ENCODE peak calls at places on chromosomes 12 and 14, in five cellular contexts. O is thoracic aorta, P is choroid plexus epithelial cell, Q is right atrium auricular region, I is endothelial cell. B is an unnamed sample.

GRCh38 chr12:40054554-40055226 is 51.2 kb downstream of the SLC2A13 start:
- DNase-seq in O (no peak), P (peak; percentile 94), Q (peak; percentile 75), I (no peak), B (no peak)

GRCh38 chr12:70468741-70469140 is 102.7 kb downstream of the KCNMB4 start:
- DNase-seq in O (no peak), P (no peak), Q (no peak), I (no peak), B (no peak)

GRCh38 chr12:57157588-57158173 is 10.3 kb upstream of the LRP1-AS start:
- DNase-seq in O (no peak), P (no peak), Q (no peak), I (no peak), B (no peak)

GRCh38 chr14:28676481-28676880 is 90.1 kb upstream of the FOXG1 start:
- DNase-seq in O (no peak), P (peak; percentile 37), Q (no peak), I (no peak), B (no peak)

GRCh38 chr12:14396071-14396470 is 30.6 kb downstream of the ATF7IP start:
- DNase-seq in O (no peak), P (peak; percentile 60), Q (no peak), I (no peak), B (no peak)

GRCh38 chr14:22494486-22495135 is 94.4 kb downstream of the DAD1 start:
- DNase-seq in O (no peak), P (no peak), Q (no peak), I (no peak), B (no peak)

GRCh38 chr14:93023039-93023438 is 92.7 kb downstream of the ITPK1 start:
- DNase-seq in O (no peak), P (no peak), Q (no peak), I (no peak), B (no peak)

GRCh38 chr12:49233842-49234526 is 30.9 kb upstream of the TUBA1C start:
- DNase-seq in O (peak; percentile 12), P (no peak), Q (peak; percentile 70), I (no peak), B (no peak)

GRCh38 chr14:100031506-100032281 is 33.5 kb upstream of the EVL start:
- DNase-seq in O (peak; percentile 37), P (peak; percentile 99), Q (peak; percentile 82), I (no peak), B (no peak)

GRCh38 chr12:85057370-85057963 is 21.3 kb downstream of the LRRIQ1 start:
- DNase-seq in O (no peak), P (peak; percentile 70), Q (no peak), I (peak; percentile 62), B (no peak)

GRCh38 chr14:94041551-94042346 is 15.6 kb downstream of the OTUB2 start:
- DNase-seq in O (no peak), P (peak; percentile 73), Q (no peak), I (no peak), B (no peak)

GRCh38 chr14:45526715-45527549 is 273.9 kb upstream of the MIS18BP1 start:
- DNase-seq in O (no peak), P (peak; percentile 5), Q (no peak), I (peak; percentile 64), B (peak; percentile 13)

GRCh38 chr12:113169697-113170096 is 15.6 kb downstream of the DDX54 start:
- DNase-seq in O (no peak), P (no peak), Q (no peak), I (no peak), B (no peak)

GRCh38 chr12:109014984-109015765 is 5.7 kb downstream of the SVOP start:
- DNase-seq in O (no peak), P (no peak), Q (no peak), I (no peak), B (no peak)

GRCh38 chr12:121933522-121934317 is 15.3 kb downstream of the CFAP251 start:
- DNase-seq in O (no peak), P (peak; percentile 53), Q (no peak), I (peak; percentile 10), B (no peak)

GRCh38 chr12:48034835-48035805 is 30.8 kb upstream of the COL2A1 start:
- DNase-seq in O (no peak), P (no peak), Q (no peak), I (no peak), B (no peak)

GRCh38 chr12:24979286-24979685 is 30.4 kb upstream of the BCAT1 start:
- DNase-seq in O (no peak), P (no peak), Q (no peak), I (no peak), B (no peak)

GRCh38 chr14:38202444-38203191 is 5.1 kb upstream of the SSTR1 start:
- DNase-seq in O (no peak), P (no peak), Q (no peak), I (no peak), B (no peak)

GRCh38 chr12:66740257-66740656 is 61.4 kb upstream of the GRIP1 start:
- DNase-seq in O (no peak), P (no peak), Q (no peak), I (no peak), B (no peak)

GRCh38 chr14:48350971-48351370 is 675.6 kb upstream of the MDGA2 start:
- DNase-seq in O (no peak), P (no peak), Q (no peak), I (no peak), B (no peak)

GRCh38 chr12:74890237-74890599 is 319.4 kb downstream of the KCNC2 start:
- DNase-seq in O (no peak), P (peak; percentile 94), Q (no peak), I (no peak), B (no peak)

GRCh38 chr12:51323317-51323960 is 535 bp downstream of the BIN2 start:
- DNase-seq in O (no peak), P (no peak), Q (no peak), I (no peak), B (no peak)

GRCh38 chr14:71148627-71149026 is 241.4 kb downstream of the PCNX1 start:
- DNase-seq in O (no peak), P (no peak), Q (no peak), I (no peak), B (no peak)

GRCh38 chr12:80056232-80056631 is 43.1 kb upstream of the OTOGL start:
- DNase-seq in O (no peak), P (no peak), Q (no peak), I (no peak), B (no peak)

GRCh38 chr12:112559784-112560183 is 141.0 kb downstream of the PTPN11 start:
- DNase-seq in O (no peak), P (peak; percentile 26), Q (no peak), I (no peak), B (no peak)

GRCh38 chr14:71694888-71695505 is 237.2 kb upstream of the RGS6 start:
- DNase-seq in O (no peak), P (no peak), Q (no peak), I (no peak), B (no peak)

GRCh38 chr14:81523616-81524015 is 10.0 kb downstream of the SEL1L start:
- DNase-seq in O (no peak), P (no peak), Q (no peak), I (no peak), B (no peak)

GRCh38 chr12:84787253-84787652 is 125.3 kb downstream of the SLC6A15 start:
- DNase-seq in O (no peak), P (no peak), Q (no peak), I (no peak), B (no peak)

GRCh38 chr14:36070056-36071043 is 106.2 kb downstream of the PTCSC3 start:
- DNase-seq in O (no peak), P (peak; percentile 83), Q (no peak), I (peak; percentile 75), B (no peak)
- TF ChIP-seq CTCF in O (no peak), P (peak; percentile 96), Q (peak; percentile 71), I (peak; percentile 47), B (peak; percentile 67)

GRCh38 chr14:104280902-104281767 is 142.7 kb downstream of the KIF26A start:
- DNase-seq in O (no peak), P (no peak), Q (no peak), I (no peak), B (no peak)
- TF ChIP-seq CTCF in O (no peak), P (no peak), Q (no peak), I (no peak), B (no peak)

DNA sequence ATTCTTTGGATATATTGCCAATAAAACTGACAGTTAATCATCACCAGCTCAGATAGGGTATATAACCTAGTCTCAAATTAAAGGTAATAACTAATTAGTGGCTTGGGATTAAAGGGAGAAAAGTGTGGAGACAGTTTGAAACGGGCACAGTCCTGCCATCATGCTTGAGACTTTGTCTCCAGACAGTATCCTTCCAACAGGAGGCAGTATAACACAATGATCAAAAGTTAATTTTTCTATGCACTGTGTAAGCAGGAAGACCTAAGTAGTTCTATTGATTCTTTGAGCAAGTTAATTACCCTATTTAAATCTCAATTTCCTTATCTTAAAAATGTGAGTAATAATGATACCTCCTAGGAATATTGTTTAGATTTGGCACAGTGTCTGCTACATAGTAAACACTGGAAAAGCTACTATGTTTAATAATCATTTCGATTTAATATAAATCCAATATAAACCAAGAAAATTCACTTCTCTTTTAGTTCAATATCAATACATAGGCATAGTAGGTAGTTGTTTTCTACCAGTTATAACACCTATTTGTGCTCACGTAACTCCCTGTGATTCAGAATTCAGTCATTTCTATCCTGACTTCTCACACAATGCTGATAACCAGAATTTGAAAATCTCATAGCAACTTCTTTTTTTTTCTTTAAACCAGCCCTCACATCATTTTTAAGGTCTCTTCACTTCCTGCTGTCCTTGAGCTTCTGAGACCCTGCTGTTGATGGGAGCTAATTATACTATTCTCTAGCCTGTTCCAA is 53.7 kb downstream of the GALNT4 start:
- DNase-seq in O (no peak), P (peak; percentile 82), Q (no peak), I (no peak), B (no peak)
- TF ChIP-seq CTCF in O (peak; percentile 64), P (peak; percentile 80), Q (peak; percentile 69), I (peak; percentile 54), B (peak; percentile 88)

GRCh38 chr14:102868956-102869531 is 53.4 kb upstream of the AMN start:
- DNase-seq in O (no peak), P (no peak), Q (no peak), I (no peak), B (no peak)

GRCh38 chr14:102873131-102873530 is 49.3 kb upstream of the AMN start:
- DNase-seq in O (no peak), P (no peak), Q (no peak), I (no peak), B (no peak)

GRCh38 chr14:102870246-102870645 is 52.2 kb upstream of the AMN start:
- DNase-seq in O (no peak), P (no peak), Q (no peak), I (no peak), B (no peak)

GRCh38 chr14:102872020-102872419 is 50.4 kb upstream of the AMN start:
- DNase-seq in O (no peak), P (no peak), Q (no peak), I (no peak), B (no peak)

DNA sequence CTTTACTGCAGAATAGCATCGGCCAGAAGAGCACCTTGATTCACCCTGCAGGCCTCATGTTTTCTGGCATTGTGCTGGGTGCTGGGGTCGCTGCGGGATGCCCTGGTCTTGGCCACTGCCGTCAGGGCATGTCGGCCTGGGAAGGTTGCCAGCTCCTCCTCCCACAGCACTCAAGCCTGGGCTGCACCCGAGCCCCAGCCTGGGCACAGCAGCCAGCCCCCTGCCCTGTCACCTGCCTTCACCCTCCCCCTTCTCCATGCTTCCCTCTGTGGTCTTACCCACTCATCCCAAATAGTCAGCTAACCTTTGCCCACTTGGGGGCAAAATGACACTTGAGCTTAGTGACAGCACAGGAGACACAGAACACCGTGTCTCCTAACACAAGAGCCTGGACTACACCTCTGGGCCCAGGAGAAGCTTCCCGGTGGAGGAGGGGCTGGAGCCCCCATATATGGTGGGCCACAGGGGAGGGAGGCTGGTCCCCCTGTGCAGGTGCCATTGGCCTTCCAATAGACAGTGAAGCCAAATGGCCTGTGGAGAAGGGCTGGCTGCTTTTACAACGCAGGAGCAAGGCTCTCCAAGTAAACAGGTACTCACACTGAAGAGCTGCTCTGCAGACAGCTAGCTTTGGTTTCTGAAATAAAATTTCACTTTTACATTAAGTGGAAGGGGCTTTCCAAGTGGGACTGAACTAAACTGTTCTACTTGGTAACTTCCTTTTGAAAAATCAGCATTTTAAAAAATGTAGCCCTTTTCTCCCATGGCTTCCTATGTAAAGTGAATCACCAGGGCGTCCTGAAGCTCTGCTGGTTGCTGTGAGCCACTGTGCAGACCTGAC is 51.2 kb upstream of the AMN start:
- DNase-seq in O (no peak), P (no peak), Q (no peak), I (no peak), B (no peak)
- TF ChIP-seq CTCF in O (no peak), P (no peak), Q (no peak), I (no peak), B (no peak)